ENCODE peak calls at places on chromosomes 7 and 10, in eight cellular contexts. One of them, this sample, is unnamed.

GRCh38 chr7:45215611-45216062 is 58.0 kb downstream of the RAMP3 start:
- DNase-seq in transverse colon: no peak
- DNase-seq in right lobe of liver: no peak
- DNase-seq in mucosa of descending colon: no peak
- DNase-seq in MCF 10A: no peak
- DNase-seq in lower lobe of right lung: no peak
- DNase-seq in GM10248: no peak
- DNase-seq in nephron progenitor cell: no peak
- DNase-seq in this sample: no peak

GRCh38 chr10:49292565-49293207 is 6.3 kb upstream of the C10orf71 start:
- DNase-seq in mucosa of descending colon: no peak
- DNase-seq in GM10248: no peak
- DNase-seq in nephron progenitor cell: no peak
- DNase-seq in MCF 10A: no peak
- DNase-seq in lower lobe of right lung: no peak
- DNase-seq in transverse colon: no peak
- DNase-seq in right lobe of liver: no peak
- DNase-seq in this sample: no peak

GRCh38 chr7:105487559-105488218 is 34.4 kb downstream of the PUS7 start:
- DNase-seq in nephron progenitor cell: no peak
- DNase-seq in GM10248: peak
- DNase-seq in right lobe of liver: no peak
- DNase-seq in lower lobe of right lung: no peak
- DNase-seq in mucosa of descending colon: peak
- DNase-seq in MCF 10A: peak
- DNase-seq in transverse colon: no peak
- DNase-seq in this sample: no peak

GRCh38 chr7:80634505-80634904 is 3.9 kb upstream of the CD36 start:
- DNase-seq in transverse colon: no peak
- DNase-seq in nephron progenitor cell: no peak
- DNase-seq in GM10248: no peak
- DNase-seq in mucosa of descending colon: peak
- DNase-seq in right lobe of liver: no peak
- DNase-seq in MCF 10A: peak
- DNase-seq in lower lobe of right lung: no peak
- DNase-seq in this sample: no peak

GRCh38 chr10:77011823-77012566 is 625.6 kb downstream of the KCNMA1 start:
- DNase-seq in right lobe of liver: no peak
- DNase-seq in transverse colon: no peak
- DNase-seq in nephron progenitor cell: no peak
- DNase-seq in GM10248: no peak
- DNase-seq in MCF 10A: no peak
- DNase-seq in lower lobe of right lung: no peak
- DNase-seq in mucosa of descending colon: no peak
- DNase-seq in this sample: no peak

GRCh38 chr7:82362129-82362528 is 81.4 kb downstream of the CACNA2D1 start:
- DNase-seq in right lobe of liver: no peak
- DNase-seq in GM10248: no peak
- DNase-seq in nephron progenitor cell: no peak
- DNase-seq in MCF 10A: no peak
- DNase-seq in lower lobe of right lung: no peak
- DNase-seq in mucosa of descending colon: no peak
- DNase-seq in transverse colon: no peak
- DNase-seq in this sample: no peak

GRCh38 chr7:43758861-43759683 is 592 bp downstream of the BLVRA start:
- DNase-seq in nephron progenitor cell: peak
- DNase-seq in transverse colon: peak
- DNase-seq in mucosa of descending colon: peak
- DNase-seq in right lobe of liver: no peak
- DNase-seq in lower lobe of right lung: peak
- DNase-seq in MCF 10A: peak
- DNase-seq in GM10248: peak
- DNase-seq in this sample: no peak

GRCh38 chr10:124084693-124085092 is 8.7 kb downstream of the CHST15 start:
- DNase-seq in transverse colon: peak
- DNase-seq in GM10248: no peak
- DNase-seq in mucosa of descending colon: no peak
- DNase-seq in right lobe of liver: no peak
- DNase-seq in lower lobe of right lung: peak
- DNase-seq in MCF 10A: no peak
- DNase-seq in nephron progenitor cell: no peak
- DNase-seq in this sample: no peak

GRCh38 chr7:96330193-96330592 is 8.3 kb upstream of the SLC25A13 start:
- DNase-seq in MCF 10A: peak
- DNase-seq in lower lobe of right lung: no peak
- DNase-seq in nephron progenitor cell: no peak
- DNase-seq in mucosa of descending colon: no peak
- DNase-seq in GM10248: no peak
- DNase-seq in transverse colon: no peak
- DNase-seq in right lobe of liver: no peak
- DNase-seq in this sample: no peak

GRCh38 chr10:15189133-15189881 is 20.8 kb upstream of the NMT2 start:
- DNase-seq in transverse colon: no peak
- DNase-seq in nephron progenitor cell: no peak
- DNase-seq in lower lobe of right lung: no peak
- DNase-seq in mucosa of descending colon: no peak
- DNase-seq in MCF 10A: no peak
- DNase-seq in GM10248: no peak
- DNase-seq in right lobe of liver: no peak
- DNase-seq in this sample: no peak

GRCh38 chr7:55092186-55092976 is 73.6 kb downstream of the EGFR start:
- DNase-seq in transverse colon: no peak
- DNase-seq in mucosa of descending colon: no peak
- DNase-seq in MCF 10A: no peak
- DNase-seq in nephron progenitor cell: no peak
- DNase-seq in lower lobe of right lung: no peak
- DNase-seq in GM10248: no peak
- DNase-seq in right lobe of liver: no peak
- DNase-seq in this sample: no peak

GRCh38 chr10:17502788-17503187 is 48.4 kb upstream of the ST8SIA6 start:
- DNase-seq in MCF 10A: no peak
- DNase-seq in GM10248: no peak
- DNase-seq in right lobe of liver: no peak
- DNase-seq in transverse colon: no peak
- DNase-seq in lower lobe of right lung: no peak
- DNase-seq in mucosa of descending colon: no peak
- DNase-seq in nephron progenitor cell: no peak
- DNase-seq in this sample: no peak

GRCh38 chr7:106493041-106493731 is 167.8 kb downstream of the CCDC71L start:
- DNase-seq in mucosa of descending colon: peak
- DNase-seq in transverse colon: peak
- DNase-seq in GM10248: no peak
- DNase-seq in lower lobe of right lung: peak
- DNase-seq in right lobe of liver: peak
- DNase-seq in MCF 10A: no peak
- DNase-seq in nephron progenitor cell: no peak
- DNase-seq in this sample: no peak

GRCh38 chr10:57960406-57960805 is 307.3 kb downstream of the IPMK start:
- DNase-seq in MCF 10A: no peak
- DNase-seq in GM10248: no peak
- DNase-seq in lower lobe of right lung: no peak
- DNase-seq in nephron progenitor cell: no peak
- DNase-seq in right lobe of liver: no peak
- DNase-seq in mucosa of descending colon: no peak
- DNase-seq in transverse colon: no peak
- DNase-seq in this sample: no peak

GRCh38 chr7:5625938-5626337 is 155.5 kb downstream of the RNF216 start:
- DNase-seq in nephron progenitor cell: no peak
- DNase-seq in GM10248: peak
- DNase-seq in lower lobe of right lung: no peak
- DNase-seq in MCF 10A: no peak
- DNase-seq in mucosa of descending colon: no peak
- DNase-seq in right lobe of liver: no peak
- DNase-seq in transverse colon: no peak
- DNase-seq in this sample: no peak

GRCh38 chr7:2259480-2259879 is 17.5 kb downstream of the NUDT1 start:
- DNase-seq in transverse colon: no peak
- DNase-seq in mucosa of descending colon: no peak
- DNase-seq in GM10248: no peak
- DNase-seq in lower lobe of right lung: peak
- DNase-seq in MCF 10A: no peak
- DNase-seq in nephron progenitor cell: no peak
- DNase-seq in right lobe of liver: no peak
- DNase-seq in this sample: no peak

GRCh38 chr10:103983367-103983911 is 16.5 kb downstream of the SLK start:
- DNase-seq in lower lobe of right lung: no peak
- DNase-seq in mucosa of descending colon: no peak
- DNase-seq in nephron progenitor cell: no peak
- DNase-seq in GM10248: peak
- DNase-seq in right lobe of liver: no peak
- DNase-seq in transverse colon: no peak
- DNase-seq in MCF 10A: no peak
- DNase-seq in this sample: no peak

GRCh38 chr10:114404171-114405010 is at the start of gene AFAP1L2:
- DNase-seq in nephron progenitor cell: peak
- DNase-seq in GM10248: peak
- DNase-seq in right lobe of liver: peak
- DNase-seq in lower lobe of right lung: no peak
- DNase-seq in mucosa of descending colon: peak
- DNase-seq in MCF 10A: no peak
- DNase-seq in transverse colon: peak
- DNase-seq in this sample: no peak

GRCh38 chr7:101941481-101942383 is 124.3 kb downstream of the CUX1 start:
- DNase-seq in mucosa of descending colon: peak
- DNase-seq in MCF 10A: peak
- DNase-seq in right lobe of liver: peak
- DNase-seq in GM10248: no peak
- DNase-seq in transverse colon: peak
- DNase-seq in nephron progenitor cell: no peak
- DNase-seq in lower lobe of right lung: no peak
- DNase-seq in this sample: no peak

GRCh38 chr10:25758041-25758457 is 176.0 kb upstream of the MYO3A start:
- DNase-seq in MCF 10A: peak
- DNase-seq in nephron progenitor cell: peak
- DNase-seq in right lobe of liver: no peak
- DNase-seq in GM10248: peak
- DNase-seq in transverse colon: no peak
- DNase-seq in mucosa of descending colon: peak
- DNase-seq in lower lobe of right lung: no peak
- DNase-seq in this sample: no peak
- TF ChIP-seq CTCF in MCF 10A: peak
- TF ChIP-seq CTCF in nephron progenitor cell: peak
- TF ChIP-seq CTCF in right lobe of liver: peak
- TF ChIP-seq CTCF in GM10248: peak
- TF ChIP-seq CTCF in transverse colon: no peak
- TF ChIP-seq CTCF in mucosa of descending colon: no peak
- TF ChIP-seq CTCF in lower lobe of right lung: peak
- TF ChIP-seq CTCF in this sample: no peak

DNA sequence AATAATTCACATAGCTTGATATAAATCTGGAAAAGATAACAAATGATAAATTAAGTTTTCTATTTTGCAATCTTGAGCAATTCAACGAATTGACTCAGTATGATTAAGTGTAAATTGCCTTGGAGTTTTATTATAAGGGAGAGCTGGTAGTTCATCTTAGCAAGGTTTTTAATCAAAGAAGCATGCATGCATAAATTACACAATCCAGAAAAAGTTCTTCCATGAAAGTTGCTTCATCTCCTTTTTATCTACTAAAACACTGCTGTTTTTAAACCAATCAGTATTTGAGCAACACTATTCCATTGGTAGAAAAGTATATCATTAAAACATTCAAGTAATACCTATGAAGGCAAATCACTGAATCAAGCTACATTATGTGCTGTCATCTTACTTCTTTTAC is 47.6 kb downstream of the POT1 start:
- DNase-seq in nephron progenitor cell: no peak
- DNase-seq in right lobe of liver: no peak
- DNase-seq in lower lobe of right lung: no peak
- DNase-seq in GM10248: no peak
- DNase-seq in MCF 10A: no peak
- DNase-seq in mucosa of descending colon: no peak
- DNase-seq in transverse colon: no peak
- DNase-seq in this sample: no peak
- TF ChIP-seq CTCF in nephron progenitor cell: no peak
- TF ChIP-seq CTCF in right lobe of liver: no peak
- TF ChIP-seq CTCF in lower lobe of right lung: no peak
- TF ChIP-seq CTCF in GM10248: no peak
- TF ChIP-seq CTCF in MCF 10A: no peak
- TF ChIP-seq CTCF in mucosa of descending colon: no peak
- TF ChIP-seq CTCF in transverse colon: no peak
- TF ChIP-seq CTCF in this sample: no peak

GRCh38 chr10:83542774-83543291 is 596.5 kb upstream of the GHITM start:
- DNase-seq in lower lobe of right lung: no peak
- DNase-seq in right lobe of liver: no peak
- DNase-seq in GM10248: no peak
- DNase-seq in nephron progenitor cell: no peak
- DNase-seq in MCF 10A: peak
- DNase-seq in mucosa of descending colon: no peak
- DNase-seq in transverse colon: no peak
- DNase-seq in this sample: no peak
- TF ChIP-seq CTCF in lower lobe of right lung: no peak
- TF ChIP-seq CTCF in right lobe of liver: no peak
- TF ChIP-seq CTCF in GM10248: no peak
- TF ChIP-seq CTCF in nephron progenitor cell: no peak
- TF ChIP-seq CTCF in MCF 10A: no peak
- TF ChIP-seq CTCF in mucosa of descending colon: no peak
- TF ChIP-seq CTCF in transverse colon: no peak
- TF ChIP-seq CTCF in this sample: no peak

GRCh38 chr7:74115326-74115725 is 31.7 kb downstream of the LIMK1 start:
- DNase-seq in lower lobe of right lung: no peak
- DNase-seq in GM10248: no peak
- DNase-seq in mucosa of descending colon: no peak
- DNase-seq in transverse colon: no peak
- DNase-seq in right lobe of liver: no peak
- DNase-seq in nephron progenitor cell: no peak
- DNase-seq in MCF 10A: no peak
- DNase-seq in this sample: no peak
- TF ChIP-seq CTCF in lower lobe of right lung: no peak
- TF ChIP-seq CTCF in GM10248: no peak
- TF ChIP-seq CTCF in mucosa of descending colon: no peak
- TF ChIP-seq CTCF in transverse colon: no peak
- TF ChIP-seq CTCF in right lobe of liver: no peak
- TF ChIP-seq CTCF in nephron progenitor cell: no peak
- TF ChIP-seq CTCF in MCF 10A: no peak
- TF ChIP-seq CTCF in this sample: no peak

DNA sequence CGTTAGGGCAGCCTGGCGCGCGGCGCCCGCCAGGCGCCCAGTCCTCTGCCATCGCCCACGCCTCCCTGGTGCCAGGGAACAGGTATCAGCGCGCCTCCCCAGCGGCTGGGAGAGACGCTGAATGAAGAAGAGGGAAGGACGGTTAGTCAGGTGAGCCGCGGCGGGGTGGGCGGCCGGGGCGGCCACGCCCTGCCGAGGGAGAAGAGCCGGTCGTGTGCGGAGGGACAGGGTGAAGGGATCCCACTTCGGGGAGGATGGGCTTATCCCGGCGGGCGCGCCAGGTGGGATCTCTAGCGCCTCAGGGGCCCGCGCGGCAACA is 580 bp upstream of the ARL4A start:
- DNase-seq in nephron progenitor cell: no peak
- DNase-seq in mucosa of descending colon: no peak
- DNase-seq in GM10248: no peak
- DNase-seq in right lobe of liver: no peak
- DNase-seq in lower lobe of right lung: no peak
- DNase-seq in MCF 10A: no peak
- DNase-seq in transverse colon: no peak
- DNase-seq in this sample: no peak
- TF ChIP-seq CTCF in nephron progenitor cell: no peak
- TF ChIP-seq CTCF in mucosa of descending colon: no peak
- TF ChIP-seq CTCF in GM10248: no peak
- TF ChIP-seq CTCF in right lobe of liver: no peak
- TF ChIP-seq CTCF in lower lobe of right lung: peak
- TF ChIP-seq CTCF in MCF 10A: no peak
- TF ChIP-seq CTCF in transverse colon: peak
- TF ChIP-seq CTCF in this sample: no peak

This sample was measured in omental fat pad.